ENCODE peak calls at places on chromosomes 4 and X, in ten cellular contexts. One of them, this sample, is unnamed.

GRCh38 chr4:176320976-176321361 is 1.2 kb downstream of the SPCS3 start:
- DNase-seq in choroid plexus epithelial cell: no peak
- DNase-seq in NCI-H460: no peak
- DNase-seq in IMR-90: no peak
- DNase-seq in activated CD4-positive, alpha-beta T cell treated with anti-CD3 and anti-CD28 coated beads, Interleukin-2, amount 50 U/mL, for 24 hours: no peak
- DNase-seq in NCI-H510A treated with DMSO at 0.1 percent for 48 hours: no peak
- DNase-seq in osteocyte: no peak
- DNase-seq in T-helper 1 cell: no peak
- DNase-seq in activated T-helper 1 cell treated with anti-CD3 and anti-CD28 coated beads, Interleukin-2, amount 50 U/mL, for 16 hours: no peak
- DNase-seq in cerebellar cortex: no peak
- DNase-seq in this sample: no peak

GRCh38 chr4:19987746-19988145 is 264.0 kb upstream of the SLIT2 start:
- DNase-seq in choroid plexus epithelial cell: peak; percentile 85
- DNase-seq in NCI-H460: no peak
- DNase-seq in IMR-90: peak; percentile 75
- DNase-seq in activated CD4-positive, alpha-beta T cell treated with anti-CD3 and anti-CD28 coated beads, Interleukin-2, amount 50 U/mL, for 24 hours: no peak
- DNase-seq in NCI-H510A treated with DMSO at 0.1 percent for 48 hours: no peak
- DNase-seq in osteocyte: no peak
- DNase-seq in T-helper 1 cell: no peak
- DNase-seq in activated T-helper 1 cell treated with anti-CD3 and anti-CD28 coated beads, Interleukin-2, amount 50 U/mL, for 16 hours: no peak
- DNase-seq in cerebellar cortex: no peak
- DNase-seq in this sample: no peak

GRCh38 chr4:76689079-76689817 is 208.7 kb downstream of the SOWAHB start:
- DNase-seq in choroid plexus epithelial cell: peak; percentile 20
- DNase-seq in NCI-H460: no peak
- DNase-seq in IMR-90: peak; percentile 28
- DNase-seq in activated CD4-positive, alpha-beta T cell treated with anti-CD3 and anti-CD28 coated beads, Interleukin-2, amount 50 U/mL, for 24 hours: no peak
- DNase-seq in NCI-H510A treated with DMSO at 0.1 percent for 48 hours: peak; percentile 65
- DNase-seq in osteocyte: no peak
- DNase-seq in T-helper 1 cell: no peak
- DNase-seq in activated T-helper 1 cell treated with anti-CD3 and anti-CD28 coated beads, Interleukin-2, amount 50 U/mL, for 16 hours: peak; percentile 0
- DNase-seq in cerebellar cortex: peak; percentile 66
- DNase-seq in this sample: no peak

GRCh38 chrX:48156014-48156413 is 25.6 kb downstream of the SPACA5B start:
- DNase-seq in choroid plexus epithelial cell: no peak
- DNase-seq in NCI-H460: no peak
- DNase-seq in IMR-90: no peak
- DNase-seq in activated CD4-positive, alpha-beta T cell treated with anti-CD3 and anti-CD28 coated beads, Interleukin-2, amount 50 U/mL, for 24 hours: no peak
- DNase-seq in NCI-H510A treated with DMSO at 0.1 percent for 48 hours: no peak
- DNase-seq in osteocyte: no peak
- DNase-seq in T-helper 1 cell: no peak
- DNase-seq in activated T-helper 1 cell treated with anti-CD3 and anti-CD28 coated beads, Interleukin-2, amount 50 U/mL, for 16 hours: no peak
- DNase-seq in cerebellar cortex: no peak
- DNase-seq in this sample: no peak

GRCh38 chr4:120139392-120139791 is 72.7 kb upstream of the MAD2L1 start:
- DNase-seq in choroid plexus epithelial cell: no peak
- DNase-seq in NCI-H460: no peak
- DNase-seq in IMR-90: peak; percentile 1
- DNase-seq in activated CD4-positive, alpha-beta T cell treated with anti-CD3 and anti-CD28 coated beads, Interleukin-2, amount 50 U/mL, for 24 hours: no peak
- DNase-seq in NCI-H510A treated with DMSO at 0.1 percent for 48 hours: no peak
- DNase-seq in osteocyte: no peak
- DNase-seq in T-helper 1 cell: no peak
- DNase-seq in activated T-helper 1 cell treated with anti-CD3 and anti-CD28 coated beads, Interleukin-2, amount 50 U/mL, for 16 hours: no peak
- DNase-seq in cerebellar cortex: no peak
- DNase-seq in this sample: no peak

GRCh38 chrX:39065051-39065871 is 264.0 kb downstream of the MID1IP1 start:
- DNase-seq in choroid plexus epithelial cell: no peak
- DNase-seq in NCI-H460: no peak
- DNase-seq in IMR-90: no peak
- DNase-seq in activated CD4-positive, alpha-beta T cell treated with anti-CD3 and anti-CD28 coated beads, Interleukin-2, amount 50 U/mL, for 24 hours: no peak
- DNase-seq in NCI-H510A treated with DMSO at 0.1 percent for 48 hours: peak; percentile 34
- DNase-seq in osteocyte: no peak
- DNase-seq in T-helper 1 cell: no peak
- DNase-seq in activated T-helper 1 cell treated with anti-CD3 and anti-CD28 coated beads, Interleukin-2, amount 50 U/mL, for 16 hours: no peak
- DNase-seq in cerebellar cortex: peak; percentile 84
- DNase-seq in this sample: peak; percentile 41

GRCh38 chr4:173135241-173135847 is 33.3 kb upstream of the GALNT7 start:
- DNase-seq in choroid plexus epithelial cell: peak; percentile 64
- DNase-seq in NCI-H460: no peak
- DNase-seq in IMR-90: peak; percentile 47
- DNase-seq in activated CD4-positive, alpha-beta T cell treated with anti-CD3 and anti-CD28 coated beads, Interleukin-2, amount 50 U/mL, for 24 hours: no peak
- DNase-seq in NCI-H510A treated with DMSO at 0.1 percent for 48 hours: no peak
- DNase-seq in osteocyte: no peak
- DNase-seq in T-helper 1 cell: no peak
- DNase-seq in activated T-helper 1 cell treated with anti-CD3 and anti-CD28 coated beads, Interleukin-2, amount 50 U/mL, for 16 hours: no peak
- DNase-seq in cerebellar cortex: no peak
- DNase-seq in this sample: no peak

GRCh38 chr4:123952530-123953274 is 556.1 kb downstream of the SPRY1 start:
- DNase-seq in choroid plexus epithelial cell: peak; percentile 31
- DNase-seq in NCI-H460: no peak
- DNase-seq in IMR-90: peak; percentile 47
- DNase-seq in activated CD4-positive, alpha-beta T cell treated with anti-CD3 and anti-CD28 coated beads, Interleukin-2, amount 50 U/mL, for 24 hours: no peak
- DNase-seq in NCI-H510A treated with DMSO at 0.1 percent for 48 hours: no peak
- DNase-seq in osteocyte: no peak
- DNase-seq in T-helper 1 cell: no peak
- DNase-seq in activated T-helper 1 cell treated with anti-CD3 and anti-CD28 coated beads, Interleukin-2, amount 50 U/mL, for 16 hours: no peak
- DNase-seq in cerebellar cortex: no peak
- DNase-seq in this sample: no peak

GRCh38 chr4:27714073-27714472 is 853.4 kb downstream of the STIM2 start:
- DNase-seq in choroid plexus epithelial cell: no peak
- DNase-seq in NCI-H460: no peak
- DNase-seq in IMR-90: peak; percentile 31
- DNase-seq in activated CD4-positive, alpha-beta T cell treated with anti-CD3 and anti-CD28 coated beads, Interleukin-2, amount 50 U/mL, for 24 hours: no peak
- DNase-seq in NCI-H510A treated with DMSO at 0.1 percent for 48 hours: peak; percentile 45
- DNase-seq in osteocyte: no peak
- DNase-seq in T-helper 1 cell: no peak
- DNase-seq in activated T-helper 1 cell treated with anti-CD3 and anti-CD28 coated beads, Interleukin-2, amount 50 U/mL, for 16 hours: no peak
- DNase-seq in cerebellar cortex: no peak
- DNase-seq in this sample: no peak

GRCh38 chr4:168859888-168860694 is 150.0 kb downstream of the CBR4 start:
- DNase-seq in choroid plexus epithelial cell: peak; percentile 66
- DNase-seq in NCI-H460: no peak
- DNase-seq in IMR-90: peak; percentile 62
- DNase-seq in activated CD4-positive, alpha-beta T cell treated with anti-CD3 and anti-CD28 coated beads, Interleukin-2, amount 50 U/mL, for 24 hours: no peak
- DNase-seq in NCI-H510A treated with DMSO at 0.1 percent for 48 hours: no peak
- DNase-seq in osteocyte: no peak
- DNase-seq in T-helper 1 cell: no peak
- DNase-seq in activated T-helper 1 cell treated with anti-CD3 and anti-CD28 coated beads, Interleukin-2, amount 50 U/mL, for 16 hours: no peak
- DNase-seq in cerebellar cortex: no peak
- DNase-seq in this sample: no peak